ENCODE peak calls at places on chromosomes 5 and 9, in nine cellular contexts. G is lower lobe of right lung, Q is tibial artery, A is SK-N-SH, N is AG04450, F is right cardiac atrium, J is upper lobe of right lung, C is epithelial cell of prostate, E is fibroblast of lung. P is an unnamed sample.
A peak's percentile ranks its signal among the peaks of the same experiment; 100 is the strongest.

GRCh38 chr9:18335825-18336224 is 138.1 kb upstream of the ADAMTSL1 start:
- DNase-seq in G (no peak), Q (no peak), A (no peak), N (no peak), F (no peak), J (no peak), C (no peak), E (no peak), P (no peak)

GRCh38 chr9:123929177-123929869 is 603 bp downstream of the DENND1A start:
- DNase-seq in G (peak; percentile 48), Q (no peak), A (no peak), N (no peak), F (peak; percentile 39), J (no peak), C (no peak), E (no peak), P (no peak)

GRCh38 chr5:82599692-82600091 is 321.5 kb upstream of the RPS23 start:
- DNase-seq in G (no peak), Q (no peak), A (no peak), N (no peak), F (no peak), J (no peak), C (no peak), E (peak; percentile 23), P (no peak)

GRCh38 chr9:2872307-2872940 is 28.5 kb upstream of the PUM3 start:
- DNase-seq in G (no peak), Q (no peak), A (peak; percentile 27), N (no peak), F (no peak), J (no peak), C (peak; percentile 2), E (peak; percentile 24), P (peak; percentile 83)

GRCh38 chr9:91815896-91816295 is 134.1 kb downstream of the ROR2 start:
- DNase-seq in G (no peak), Q (peak; percentile 55), A (no peak), N (no peak), F (no peak), J (no peak), C (no peak), E (no peak), P (no peak)

GRCh38 chr5:59299006-59299405 is 594.5 kb downstream of the PDE4D start:
- DNase-seq in G (no peak), Q (no peak), A (no peak), N (no peak), F (no peak), J (no peak), C (no peak), E (peak; percentile 31), P (no peak)

GRCh38 chr9:120393386-120394057 is 186.4 kb downstream of the CDK5RAP2 start:
- DNase-seq in G (no peak), Q (no peak), A (no peak), N (no peak), F (no peak), J (no peak), C (no peak), E (peak; percentile 64), P (no peak)

GRCh38 chr5:96017951-96018350 is 56.3 kb upstream of the ELL2 start:
- DNase-seq in G (no peak), Q (no peak), A (no peak), N (peak; percentile 88), F (no peak), J (no peak), C (no peak), E (peak; percentile 87), P (peak; percentile 22)

GRCh38 chr5:123422433-123423277 is 548 bp downstream of the CEP120 start:
- DNase-seq in G (no peak), Q (no peak), A (no peak), N (no peak), F (no peak), J (no peak), C (no peak), E (peak; percentile 41), P (peak; percentile 48)

GRCh38 chr5:61009907-61010306 is 64.9 kb downstream of the NDUFAF2 start:
- DNase-seq in G (no peak), Q (no peak), A (no peak), N (no peak), F (no peak), J (no peak), C (no peak), E (no peak), P (no peak)

GRCh38 chr5:16025681-16026080 is 153.9 kb downstream of the MARCHF11 start:
- DNase-seq in G (no peak), Q (no peak), A (peak; percentile 71), N (no peak), F (no peak), J (no peak), C (no peak), E (no peak), P (peak; percentile 66)

GRCh38 chr5:177600458-177601018 is 606 bp downstream of the B4GALT7 start:
- DNase-seq in G (no peak), Q (no peak), A (no peak), N (no peak), F (no peak), J (peak; percentile 25), C (no peak), E (peak; percentile 52), P (no peak)

GRCh38 chr9:120909904-120910303 is 16.7 kb downstream of the TRAF1 start:
- DNase-seq in G (no peak), Q (no peak), A (no peak), N (no peak), F (no peak), J (no peak), C (no peak), E (no peak), P (no peak)

GRCh38 chr9:100590481-100590880 is 12.6 kb downstream of the CAVIN4 start:
- DNase-seq in G (no peak), Q (no peak), A (no peak), N (peak; percentile 47), F (no peak), J (no peak), C (no peak), E (peak; percentile 84), P (no peak)

DNA sequence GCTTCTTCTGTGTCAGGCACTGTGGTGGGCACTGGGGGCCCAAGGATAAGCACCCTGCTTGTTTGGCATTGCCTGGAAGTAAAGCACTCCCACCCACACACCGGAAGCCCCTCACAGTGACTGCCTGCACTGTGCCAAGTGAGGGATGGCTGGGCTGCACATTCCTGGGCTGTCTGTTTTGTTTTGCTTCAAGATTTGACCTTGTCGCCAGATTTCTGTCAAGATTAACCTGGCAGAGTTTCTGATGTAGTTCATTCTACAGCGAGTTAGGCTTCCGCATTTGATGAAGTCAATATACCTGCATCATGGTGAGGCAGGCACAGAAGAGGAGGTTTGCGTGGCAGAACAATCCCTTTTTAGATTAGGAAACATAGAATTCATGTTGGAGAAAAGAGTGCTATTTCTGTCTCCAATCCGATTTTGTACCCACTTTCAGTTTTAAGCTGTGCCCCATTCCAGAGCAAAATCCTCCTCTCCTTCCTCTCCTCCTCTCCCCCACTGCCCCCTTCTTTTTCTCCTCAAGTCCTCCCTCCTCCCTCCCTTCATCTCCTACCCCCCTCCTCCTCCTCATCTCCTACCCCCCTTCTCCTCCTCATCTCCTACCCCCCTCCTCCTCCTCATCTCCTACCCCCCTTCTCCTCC is 14.4 kb upstream of the BOD1 start:
- DNase-seq in G (no peak), Q (no peak), A (peak; percentile 30), N (no peak), F (no peak), J (no peak), C (no peak), E (no peak), P (no peak)
- H3K27ac ChIP-seq in G (no peak overlapping the region), Q (no peak overlapping the region), A (no peak overlapping the region), N (no peak overlapping the region), F (no peak overlapping the region), J (no peak overlapping the region), C (no peak overlapping the region), E (no peak overlapping the region), P (no peak overlapping the region)

GRCh38 chr9:8019636-8020035 is 220.1 kb upstream of the DMAC1 start:
- DNase-seq in G (no peak), Q (no peak), A (no peak), N (no peak), F (no peak), J (no peak), C (no peak), E (no peak), P (no peak)
- H3K27ac ChIP-seq in G (no peak overlapping the region), Q (no peak overlapping the region), A (no peak overlapping the region), N (no peak overlapping the region), F (no peak overlapping the region), J (no peak overlapping the region), C (no peak overlapping the region), E (no peak overlapping the region), P (no peak overlapping the region)

GRCh38 chr5:143583385-143583784 is 179.9 kb upstream of the NR3C1 start:
- DNase-seq in G (no peak), Q (no peak), A (no peak), N (no peak), F (no peak), J (no peak), C (no peak), E (no peak), P (no peak)

GRCh38 chr5:143582176-143582575 is 178.7 kb upstream of the NR3C1 start:
- DNase-seq in G (no peak), Q (no peak), A (no peak), N (no peak), F (no peak), J (no peak), C (no peak), E (no peak), P (no peak)

GRCh38 chr5:143581649-143582048 is 178.2 kb upstream of the NR3C1 start:
- DNase-seq in G (no peak), Q (no peak), A (no peak), N (no peak), F (no peak), J (no peak), C (no peak), E (no peak), P (no peak)

GRCh38 chr5:143581148-143581547 is 177.7 kb upstream of the NR3C1 start:
- DNase-seq in G (no peak), Q (no peak), A (no peak), N (no peak), F (no peak), J (no peak), C (no peak), E (no peak), P (no peak)

DNA sequence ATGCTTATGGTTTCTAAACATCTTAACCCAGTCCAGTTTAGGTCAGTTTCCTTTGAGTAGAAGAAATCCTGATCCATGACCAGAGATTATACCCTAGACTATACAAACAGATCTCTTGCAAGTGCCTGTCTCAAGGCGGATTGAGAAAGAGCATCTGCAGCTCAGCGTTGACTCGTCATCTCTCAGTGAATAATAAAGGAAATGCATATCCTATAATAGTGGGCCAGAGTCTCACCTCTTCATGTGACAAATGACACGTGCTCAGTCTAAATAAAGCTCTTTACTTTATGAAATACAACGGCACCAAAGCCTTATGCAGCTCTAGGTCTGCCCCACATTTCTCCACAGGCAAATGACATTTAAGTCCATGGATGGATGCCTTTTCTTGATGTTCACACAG is 179.4 kb upstream of the NR3C1 start:
- DNase-seq in G (no peak), Q (no peak), A (no peak), N (no peak), F (no peak), J (no peak), C (no peak), E (no peak), P (no peak)
- H3K27ac ChIP-seq in G (no peak overlapping the region), Q (no peak overlapping the region), A (no peak overlapping the region), N (no peak overlapping the region), F (no peak overlapping the region), J (no peak overlapping the region), C (no peak overlapping the region), E (no peak overlapping the region), P (no peak overlapping the region)

DNA sequence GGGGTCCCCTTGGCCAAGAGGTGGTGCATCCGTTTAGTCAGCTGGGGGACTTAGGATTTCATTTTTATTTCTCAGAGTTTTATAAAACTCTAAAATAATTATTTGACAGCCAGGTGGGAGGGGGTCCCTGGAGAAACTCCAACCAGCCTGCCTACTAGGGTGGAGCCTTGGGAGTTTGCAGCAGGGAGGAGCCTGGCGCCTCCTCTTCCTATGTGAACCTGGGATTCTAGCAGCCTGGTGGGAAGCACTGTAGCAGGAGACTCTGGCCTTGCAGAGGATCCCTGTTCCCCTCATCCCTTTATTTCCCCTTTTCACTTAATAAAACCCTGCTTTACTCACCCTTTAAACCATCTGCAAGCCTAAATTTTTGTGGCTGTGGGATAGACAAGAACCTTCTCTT is 50.8 kb downstream of the FXN start:
- DNase-seq in G (no peak), Q (no peak), A (no peak), N (no peak), F (no peak), J (no peak), C (no peak), E (no peak), P (peak; percentile 11)
- H3K27ac ChIP-seq in G (no peak overlapping the region), Q (no peak overlapping the region), A (no peak overlapping the region), N (peak overlapping the region; percentile 31), F (no peak overlapping the region), J (no peak overlapping the region), C (no peak overlapping the region), E (no peak overlapping the region), P (no peak overlapping the region)

P was measured in mesendoderm.